ENCODE peak calls at places on chromosome 20, in nine cellular contexts. A, N, F, Z, O, I, Y, K and C are unnamed samples.

GRCh38 chr20:50980071-50980681 is 21.6 kb downstream of the MOCS3 start:
- DNase-seq in Y (no peak), K (peak), N (no peak), I (no peak), Z (peak), A (peak), F (no peak), O (no peak), C (no peak)

GRCh38 chr20:16314320-16314719 is 258.9 kb downstream of the KIF16B start:
- DNase-seq in K (no peak), Z (no peak), I (no peak), Y (no peak), O (no peak), N (no peak), F (no peak), A (no peak), C (no peak)

GRCh38 chr20:17610566-17611289 is 40.9 kb downstream of the DSTN start:
- DNase-seq in Z (no peak), F (peak), O (no peak), K (no peak), Y (peak), A (no peak), I (no peak), N (peak), C (no peak)

GRCh38 chr20:35529552-35529951 is at the start of gene C20orf173:
- DNase-seq in Y (no peak), A (no peak), I (no peak), F (no peak), Z (no peak), N (no peak), K (no peak), O (no peak), C (no peak)

GRCh38 chr20:62162765-62163484 is 19.4 kb downstream of the SS18L1 start:
- DNase-seq in I (no peak), N (no peak), Y (no peak), F (no peak), O (no peak), A (no peak), Z (no peak), K (no peak), C (no peak)

GRCh38 chr20:34299925-34300806 is 3.0 kb downstream of the AHCY start:
- DNase-seq in K (no peak), A (no peak), N (no peak), I (no peak), O (no peak), F (no peak), Z (no peak), Y (no peak), C (peak)

GRCh38 chr20:16569218-16570153 is 3.8 kb downstream of the KIF16B start:
- DNase-seq in F (no peak), I (no peak), K (no peak), A (no peak), Z (no peak), Y (no peak), O (no peak), N (no peak), C (peak)

GRCh38 chr20:63234693-63235398 is 859 bp upstream of the BIRC7 start:
- DNase-seq in A (no peak), N (no peak), F (peak), K (no peak), O (no peak), Z (no peak), I (no peak), Y (no peak), C (no peak)

GRCh38 chr20:8074931-8075330 is 55.4 kb upstream of the TMX4 start:
- DNase-seq in I (no peak), O (no peak), F (no peak), K (no peak), N (no peak), A (no peak), Z (no peak), Y (no peak), C (no peak)

GRCh38 chr20:37344506-37345338 is 1.2 kb upstream of the SRC start:
- DNase-seq in F (peak), Y (no peak), K (no peak), A (no peak), I (no peak), Z (no peak), N (peak), O (no peak), C (no peak)
- H3K4me3 ChIP-seq in F (peak), Y (peak), K (peak), A (no peak), I (no peak), Z (no peak), N (peak), O (peak), C (peak)

GRCh38 chr20:41507851-41508250 is 110.3 kb downstream of the CHD6 start:
- DNase-seq in Z (no peak), Y (no peak), O (no peak), I (no peak), K (no peak), F (no peak), N (no peak), A (no peak), C (no peak)

GRCh38 chr20:41510224-41510623 is 108.0 kb downstream of the CHD6 start:
- DNase-seq in N (no peak), K (no peak), F (no peak), Z (no peak), Y (no peak), O (no peak), A (no peak), I (peak), C (no peak)

GRCh38 chr20:41509316-41509715 is 108.9 kb downstream of the CHD6 start:
- DNase-seq in N (no peak), Z (no peak), Y (no peak), A (no peak), K (no peak), O (no peak), F (no peak), I (no peak), C (peak)

GRCh38 chr20:41509801-41510200 is 108.4 kb downstream of the CHD6 start:
- DNase-seq in K (no peak), O (no peak), I (peak), F (no peak), A (peak), Y (peak), N (no peak), Z (no peak), C (peak)

DNA sequence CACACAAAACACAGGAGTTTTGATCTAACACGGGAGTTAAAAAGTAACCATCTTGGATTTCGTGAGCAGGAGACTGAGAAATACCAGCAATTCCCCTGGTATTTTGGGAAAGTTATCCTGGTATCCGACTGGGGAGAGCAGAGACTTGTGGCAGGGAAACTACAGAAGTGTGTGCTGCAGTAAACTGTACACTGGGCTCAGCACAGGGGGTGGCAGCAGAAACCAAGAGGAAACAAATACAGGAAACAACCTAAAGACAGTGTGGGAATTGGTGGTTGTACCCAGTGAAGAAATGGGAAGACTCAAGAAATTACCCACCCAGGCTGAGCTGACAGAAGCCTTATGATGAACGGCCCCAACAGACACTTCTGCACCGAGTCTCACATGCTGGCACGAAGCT is 109.8 kb downstream of the CHD6 start:
- DNase-seq in K (no peak), N (no peak), Y (no peak), F (no peak), A (no peak), O (no peak), Z (no peak), I (no peak), C (no peak)
- TF ChIP-seq CTCF in K (no peak), N (no peak), Y (no peak), F (no peak), A (no peak), O (no peak), Z (no peak), I (no peak), C (no peak)

DNA sequence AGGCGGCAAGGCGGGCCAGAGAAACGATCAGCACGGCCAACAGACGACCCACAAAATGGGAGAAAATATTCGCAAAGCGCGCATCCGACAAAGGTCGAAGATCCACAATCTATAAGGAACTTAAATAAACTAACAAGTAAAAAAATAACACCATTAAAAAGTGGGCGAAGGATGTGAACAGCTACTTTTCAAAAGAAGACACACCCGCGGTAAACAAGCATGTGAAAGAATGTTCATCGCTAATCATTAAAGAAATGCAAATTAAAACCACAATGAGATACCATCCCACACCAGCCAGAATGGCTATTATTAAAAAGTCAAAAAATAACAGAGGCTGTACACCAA is 117.8 kb upstream of the SIRPA start:
- DNase-seq in Y (no peak), N (no peak), Z (no peak), O (no peak), A (no peak), K (no peak), I (no peak), F (no peak), C (no peak)
- H3K4me3 ChIP-seq in Y (peak), N (peak), Z (no peak), O (no peak), A (peak), K (peak), I (peak), F (peak), C (peak)

DNA sequence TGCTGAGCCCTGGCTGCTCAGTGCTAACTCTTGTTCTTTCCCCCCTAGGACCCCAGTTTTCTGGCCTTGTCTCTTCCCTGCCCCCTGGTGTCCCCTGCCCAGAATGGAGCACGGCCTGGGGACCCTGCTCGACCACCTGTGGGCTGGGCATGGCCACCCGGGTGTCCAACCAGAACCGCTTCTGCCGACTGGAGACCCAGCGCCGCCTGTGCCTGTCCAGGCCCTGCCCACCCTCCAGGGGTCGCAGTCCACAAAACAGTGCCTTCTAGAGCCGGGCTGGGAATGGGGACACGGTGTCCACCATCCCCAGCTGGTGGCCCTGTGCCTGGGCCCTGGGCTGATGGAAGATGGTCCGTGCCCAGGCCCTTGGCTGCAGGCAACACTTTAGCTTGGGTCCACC is 11.9 kb downstream of the CCN5 start:
- DNase-seq in N (no peak), F (no peak), O (no peak), I (no peak), Z (no peak), K (no peak), A (no peak), Y (no peak), C (no peak)
- TF ChIP-seq CTCF in N (no peak), F (no peak), O (no peak), I (no peak), Z (no peak), K (no peak), A (no peak), Y (no peak), C (no peak)

DNA sequence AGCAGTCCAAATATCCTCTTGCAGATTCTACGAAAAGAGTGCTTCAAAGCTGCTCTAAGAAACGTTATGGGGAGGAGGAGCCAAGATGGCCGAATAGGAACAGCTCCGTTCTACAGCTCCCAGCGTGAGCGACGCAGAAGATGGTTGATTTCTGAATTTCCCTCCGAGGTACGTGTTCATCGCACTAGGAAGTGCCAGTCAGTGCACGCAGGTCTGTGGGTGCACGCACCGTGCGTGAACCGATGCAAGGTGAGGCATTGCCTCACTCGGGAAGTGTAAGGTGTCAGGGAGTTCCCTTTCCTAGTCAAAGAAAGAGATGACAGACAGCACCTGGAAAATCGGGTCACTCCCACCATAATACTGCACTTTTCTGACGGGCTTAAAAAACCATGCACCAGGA is 272.1 kb upstream of the DEFB115 start:
- DNase-seq in I (no peak), Y (no peak), Z (no peak), O (no peak), N (peak), A (no peak), F (no peak), K (no peak), C (no peak)
- H3K4me3 ChIP-seq in I (no peak), Y (no peak), Z (no peak), O (no peak), N (no peak), A (no peak), F (no peak), K (no peak), C (no peak)

DNA sequence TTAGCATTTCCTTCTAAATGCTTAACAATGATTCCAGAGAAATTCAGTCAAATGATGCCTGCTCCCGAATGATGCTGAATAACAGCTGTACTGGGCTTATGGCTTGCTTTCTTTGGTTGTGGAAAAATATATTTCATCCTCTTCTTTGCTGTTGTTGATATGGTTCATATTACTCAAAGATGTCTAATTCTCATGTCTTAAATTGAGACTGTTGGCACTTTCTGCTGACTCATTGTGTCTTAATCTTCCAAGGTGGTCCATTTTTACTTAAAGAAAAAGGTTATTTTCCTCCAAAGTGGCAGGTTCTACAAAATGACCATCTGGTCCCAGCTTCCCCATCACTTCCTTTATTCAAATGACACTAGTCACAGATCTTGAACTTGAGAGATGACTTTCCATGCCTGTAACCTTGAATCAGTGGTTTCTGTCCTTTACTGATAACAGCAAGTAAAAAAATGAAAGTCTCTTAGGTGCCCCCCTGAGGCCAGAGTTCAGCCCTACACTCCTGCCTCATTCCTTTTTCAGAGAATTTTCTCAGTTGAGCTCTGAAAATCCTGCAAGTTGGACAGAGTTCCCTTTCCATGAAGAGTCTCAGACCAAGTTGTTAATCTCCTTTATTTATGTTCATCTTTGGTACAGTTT is 6.9 kb downstream of the SNAP25 start:
- DNase-seq in K (no peak), F (no peak), I (no peak), O (no peak), N (no peak), Y (no peak), Z (no peak), A (no peak), C (no peak)
- TF ChIP-seq CTCF in K (peak), F (no peak), I (no peak), O (peak), N (no peak), Y (no peak), Z (no peak), A (peak), C (peak)

GRCh38 chr20:24950128-24950835 is 1.2 kb downstream of the CST7 start:
- DNase-seq in N (peak), K (no peak), Y (no peak), A (no peak), I (no peak), O (no peak), Z (no peak), F (peak), C (no peak)
- H3K4me3 ChIP-seq in N (peak), K (no peak), Y (no peak), A (no peak), I (no peak), O (no peak), Z (no peak), F (peak), C (no peak)

GRCh38 chr20:19929749-19930148 is 87.4 kb upstream of the NAA20 start:
- DNase-seq in I (no peak), Z (no peak), A (no peak), N (no peak), F (no peak), Y (no peak), O (no peak), K (no peak), C (no peak)

GRCh38 chr20:19928379-19929360 is 88.5 kb upstream of the NAA20 start:
- DNase-seq in Z (no peak), F (peak), Y (peak), N (peak), K (no peak), O (no peak), I (peak), A (no peak), C (no peak)

GRCh38 chr20:19930461-19930860 is 86.7 kb upstream of the NAA20 start:
- DNase-seq in O (no peak), Y (no peak), A (no peak), Z (no peak), F (no peak), I (no peak), K (no peak), N (no peak), C (no peak)

GRCh38 chr20:19934792-19935491 is 82.2 kb upstream of the NAA20 start:
- DNase-seq in A (no peak), O (peak), F (peak), N (peak), I (peak), Z (no peak), K (no peak), Y (peak), C (peak)

DNA sequence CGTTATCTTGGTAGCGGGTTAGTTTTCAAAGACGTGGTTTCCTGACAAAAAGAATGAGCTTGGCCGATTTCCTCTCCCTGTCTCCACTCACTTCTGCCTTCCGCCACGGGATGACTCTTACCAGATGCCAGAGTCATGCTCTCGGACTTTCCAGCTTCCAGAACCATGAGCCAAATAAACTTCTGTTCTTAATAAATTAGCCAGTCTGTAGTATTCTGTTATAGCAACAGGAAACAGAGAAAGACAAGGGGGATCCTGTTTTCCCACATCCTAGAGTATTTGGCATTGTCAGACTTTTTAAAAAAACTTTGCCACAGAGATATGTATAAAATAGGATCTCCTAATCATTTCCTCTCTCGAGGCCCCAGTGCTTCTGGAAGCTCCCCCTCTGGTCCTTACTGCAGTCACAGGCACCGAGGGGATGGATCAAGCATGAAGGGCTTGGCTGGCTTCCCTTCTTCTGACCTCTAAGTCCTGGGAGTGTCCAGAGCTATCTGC is 84.9 kb upstream of the NAA20 start:
- DNase-seq in Y (no peak), F (no peak), A (peak), K (peak), O (no peak), N (no peak), I (peak), Z (no peak), C (no peak)
- TF ChIP-seq CTCF in Y (no peak), F (no peak), A (no peak), K (no peak), O (no peak), N (no peak), I (no peak), Z (no peak), C (no peak)

DNA sequence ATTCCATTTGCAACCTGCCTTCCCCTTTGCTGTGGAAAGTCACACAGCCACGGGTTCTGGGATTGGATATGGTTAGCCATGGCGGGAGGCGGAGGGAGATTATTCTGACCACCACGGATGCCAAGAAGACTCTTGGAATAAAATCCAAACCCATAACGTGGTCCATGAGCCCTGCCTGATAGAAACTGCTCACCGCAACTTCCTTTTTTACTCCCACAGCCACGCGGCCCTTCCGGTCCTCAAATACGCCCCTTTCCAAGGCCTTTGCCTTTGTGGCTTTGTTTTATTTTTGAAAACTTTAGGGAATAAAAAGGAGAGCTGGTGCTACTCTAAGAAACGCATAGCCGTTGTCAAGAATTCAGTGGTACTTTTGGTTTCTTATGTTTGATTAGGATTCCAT is 602.5 kb upstream of the CDH4 start:
- DNase-seq in Z (no peak), O (no peak), F (no peak), I (no peak), K (no peak), Y (no peak), A (no peak), N (no peak), C (no peak)
- H3K4me3 ChIP-seq in Z (no peak), O (no peak), F (no peak), I (no peak), K (no peak), Y (no peak), A (no peak), N (no peak), C (no peak)

DNA sequence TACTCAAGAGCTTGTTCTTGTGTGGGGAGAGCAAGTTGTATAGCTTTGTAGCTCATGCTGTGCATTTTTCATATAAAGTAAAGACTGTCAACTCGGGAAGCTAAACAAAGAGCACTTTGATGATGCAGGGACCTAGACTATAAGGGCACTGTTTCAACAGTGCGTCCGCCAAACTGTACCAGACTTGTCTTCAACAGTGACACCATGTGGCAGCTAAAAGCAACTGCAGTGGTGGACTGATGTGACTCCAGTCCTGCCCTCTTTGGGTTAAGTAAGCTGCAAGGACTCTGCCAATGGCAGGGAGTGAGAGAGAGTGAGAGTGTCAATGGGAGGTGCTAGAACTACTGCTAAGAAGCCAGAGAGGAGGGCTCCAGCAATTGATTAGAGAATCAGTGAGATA is 48.1 kb upstream of the MC3R start:
- DNase-seq in I (no peak), O (no peak), F (no peak), A (no peak), Z (no peak), K (no peak), N (no peak), Y (no peak), C (no peak)
- TF ChIP-seq CTCF in I (no peak), O (peak), F (no peak), A (peak), Z (no peak), K (peak), N (no peak), Y (no peak), C (peak)